ENCODE peak calls at places on chromosome 21, in eight cellular contexts. N is sigmoid colon, Y is HepG2, J is endothelial cell of umbilical vein, W is HCT116, E is transverse colon, I is SK-N-SH, H is breast epithelium. P is an unnamed sample.

GRCh38 chr21:31901342-31901741 is 28.5 kb downstream of the HUNK start:
- DNase-seq in N (no peak), Y (no peak), J (no peak), W (no peak), E (no peak), I (no peak), H (no peak), P (no peak)

GRCh38 chr21:45299864-45300785 is 12.4 kb upstream of the POFUT2 start:
- DNase-seq in N (peak), Y (no peak), J (no peak), W (no peak), E (no peak), I (no peak), H (no peak), P (no peak)

GRCh38 chr21:32516729-32517649 is 68.3 kb downstream of the TCP10L start:
- DNase-seq in N (peak), Y (no peak), J (peak), W (no peak), E (no peak), I (no peak), H (no peak), P (no peak)

GRCh38 chr21:44666401-44667320 is at the start of gene KRTAP12-2:
- DNase-seq in N (no peak), Y (no peak), J (no peak), W (no peak), E (no peak), I (no peak), H (no peak), P (no peak)

GRCh38 chr21:38042246-38042645 is 126.0 kb upstream of the KCNJ6 start:
- DNase-seq in N (no peak), Y (no peak), J (no peak), W (no peak), E (no peak), I (no peak), H (no peak), P (no peak)

GRCh38 chr21:37873655-37874054 is 42.6 kb downstream of the KCNJ6 start:
- DNase-seq in N (no peak), Y (no peak), J (peak), W (no peak), E (no peak), I (no peak), H (no peak), P (no peak)

GRCh38 chr21:44887126-44887806 is 13.8 kb upstream of the PTTG1IP start:
- DNase-seq in N (no peak), Y (no peak), J (no peak), W (no peak), E (no peak), I (no peak), H (no peak), P (no peak)

GRCh38 chr21:37368536-37369279 is 2.1 kb downstream of the DYRK1A start:
- DNase-seq in N (no peak), Y (no peak), J (peak), W (no peak), E (no peak), I (no peak), H (no peak), P (no peak)

GRCh38 chr21:45464309-45464708 is 59.3 kb downstream of the COL18A1 start:
- DNase-seq in N (no peak), Y (no peak), J (no peak), W (no peak), E (no peak), I (no peak), H (no peak), P (no peak)

GRCh38 chr21:42096593-42096992 is 25.5 kb downstream of the UMODL1 start:
- DNase-seq in N (no peak), Y (no peak), J (no peak), W (no peak), E (no peak), I (no peak), H (no peak), P (no peak)

GRCh38 chr21:37821791-37822450 is 94.3 kb downstream of the KCNJ6 start:
- DNase-seq in N (no peak), Y (no peak), J (no peak), W (no peak), E (no peak), I (no peak), H (no peak), P (no peak)

GRCh38 chr21:41761211-41762181 is 5.4 kb downstream of the RIPK4 start:
- DNase-seq in N (peak), Y (peak), J (no peak), W (no peak), E (no peak), I (no peak), H (no peak), P (peak)

GRCh38 chr21:21146587-21147373 is 148.6 kb downstream of the NCAM2 start:
- DNase-seq in N (no peak), Y (no peak), J (no peak), W (no peak), E (no peak), I (no peak), H (no peak), P (no peak)

GRCh38 chr21:36980280-36981048 is 14.0 kb upstream of the HLCS start:
- DNase-seq in N (no peak), Y (no peak), J (peak), W (no peak), E (peak), I (peak), H (no peak), P (peak)

GRCh38 chr21:15508554-15508953 is 221.2 kb upstream of the USP25 start:
- DNase-seq in N (no peak), Y (no peak), J (no peak), W (no peak), E (no peak), I (no peak), H (no peak), P (no peak)

GRCh38 chr21:46498335-46499050 is 39.8 kb downstream of the DIP2A start:
- DNase-seq in N (no peak), Y (no peak), J (no peak), W (peak), E (no peak), I (no peak), H (no peak), P (no peak)

GRCh38 chr21:28633803-28634572 is 358.7 kb downstream of the LTN1 start:
- DNase-seq in N (no peak), Y (no peak), J (peak), W (no peak), E (no peak), I (no peak), H (no peak), P (no peak)

GRCh38 chr21:45266518-45267389 is 20.9 kb downstream of the POFUT2 start:
- DNase-seq in N (peak), Y (no peak), J (no peak), W (no peak), E (no peak), I (no peak), H (peak), P (no peak)

GRCh38 chr21:39663742-39664492 is 51.2 kb downstream of the B3GALT5 start:
- DNase-seq in N (no peak), Y (no peak), J (no peak), W (no peak), E (no peak), I (no peak), H (no peak), P (no peak)

GRCh38 chr21:39664586-39664985 is 51.8 kb downstream of the B3GALT5 start:
- DNase-seq in N (no peak), Y (no peak), J (no peak), W (no peak), E (no peak), I (no peak), H (no peak), P (no peak)

GRCh38 chr21:39661740-39662139 is 49.0 kb downstream of the B3GALT5 start:
- DNase-seq in N (no peak), Y (no peak), J (no peak), W (no peak), E (no peak), I (no peak), H (no peak), P (no peak)

GRCh38 chr21:39662411-39662953 is 49.7 kb downstream of the B3GALT5 start:
- DNase-seq in N (no peak), Y (no peak), J (no peak), W (no peak), E (no peak), I (no peak), H (no peak), P (no peak)

GRCh38 chr21:39663066-39663465 is 50.3 kb downstream of the B3GALT5 start:
- DNase-seq in N (no peak), Y (no peak), J (no peak), W (no peak), E (no peak), I (no peak), H (no peak), P (no peak)
- TF ChIP-seq POLR2AphosphoS5 in N (no peak), Y (no peak), J (no peak), W (no peak), E (no peak), I (no peak), H (no peak), P (no peak)

DNA sequence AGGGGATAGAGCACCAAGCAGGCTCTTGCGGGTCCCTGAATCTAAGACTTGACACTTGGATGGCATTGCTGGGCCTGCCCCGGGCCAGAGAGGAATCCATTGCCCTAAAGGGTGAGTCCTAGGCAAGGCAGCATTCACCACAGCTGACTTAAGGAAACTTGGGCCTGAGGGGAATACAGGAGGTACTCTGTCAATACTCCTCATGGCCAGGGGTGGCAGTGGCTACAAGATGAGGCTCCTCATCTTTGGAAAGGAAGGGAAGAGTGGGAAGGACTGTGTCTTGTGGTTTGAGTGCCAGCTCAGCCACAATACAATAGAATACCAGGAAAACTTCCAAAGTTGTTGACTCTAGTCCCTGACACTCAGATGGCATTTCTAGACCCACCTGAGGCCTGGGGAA is 5.1 kb downstream of the KRTAP22-1 start:
- DNase-seq in N (no peak), Y (no peak), J (no peak), W (no peak), E (no peak), I (no peak), H (no peak), P (no peak)
- TF ChIP-seq CTCF in N (no peak), Y (no peak), J (no peak), W (no peak), E (no peak), I (peak), H (no peak), P (no peak)

GRCh38 chr21:43320526-43320925 is 106.4 kb downstream of the SIK1 start:
- DNase-seq in N (no peak), Y (no peak), J (no peak), W (no peak), E (no peak), I (no peak), H (no peak), P (no peak)

GRCh38 chr21:43318368-43318767 is 108.6 kb downstream of the SIK1 start:
- DNase-seq in N (no peak), Y (no peak), J (no peak), W (no peak), E (no peak), I (no peak), H (no peak), P (no peak)

GRCh38 chr21:43317959-43318358 is 109.0 kb downstream of the SIK1 start:
- DNase-seq in N (no peak), Y (no peak), J (no peak), W (no peak), E (no peak), I (no peak), H (no peak), P (no peak)

GRCh38 chr21:43317254-43317748 is 109.6 kb downstream of the SIK1 start:
- DNase-seq in N (no peak), Y (no peak), J (no peak), W (no peak), E (no peak), I (no peak), H (no peak), P (no peak)

GRCh38 chr21:43318841-43319781 is 107.8 kb downstream of the SIK1 start:
- DNase-seq in N (no peak), Y (no peak), J (no peak), W (no peak), E (peak), I (peak), H (no peak), P (no peak)
- TF ChIP-seq POLR2AphosphoS5 in N (peak), Y (no peak), J (no peak), W (no peak), E (no peak), I (no peak), H (peak), P (no peak)

DNA sequence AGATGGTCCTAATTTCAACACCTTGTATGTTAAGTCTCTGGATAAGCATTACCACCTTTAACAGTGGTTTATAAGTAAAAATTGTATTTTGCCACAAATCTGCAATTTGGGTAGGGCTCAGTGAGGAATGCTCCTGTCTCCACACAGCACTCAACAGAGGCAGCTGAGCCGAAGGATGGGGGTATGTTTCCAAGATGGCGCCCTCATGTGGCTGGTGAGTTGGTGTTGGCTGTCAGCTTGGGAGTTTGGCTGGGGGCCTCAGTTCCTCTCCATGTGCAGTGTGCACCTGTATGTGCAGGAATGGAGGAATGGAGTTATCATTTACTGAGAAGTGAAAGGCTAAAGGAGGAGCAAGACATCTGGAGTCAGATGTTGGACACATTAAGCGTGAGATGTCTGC is 136.8 kb downstream of the GABPA start:
- DNase-seq in N (no peak), Y (no peak), J (no peak), W (no peak), E (no peak), I (no peak), H (no peak), P (no peak)
- TF ChIP-seq CTCF in N (no peak), Y (peak), J (no peak), W (peak), E (no peak), I (peak), H (no peak), P (no peak)

GRCh38 chr21:33560965-33561364 is 18.1 kb downstream of the SON start:
- DNase-seq in N (no peak), Y (no peak), J (no peak), W (no peak), E (no peak), I (no peak), H (no peak), P (no peak)

GRCh38 chr21:33561373-33561772 is 18.5 kb downstream of the SON start:
- DNase-seq in N (no peak), Y (no peak), J (no peak), W (no peak), E (no peak), I (no peak), H (no peak), P (no peak)

GRCh38 chr21:33559813-33560212 is 17.0 kb downstream of the SON start:
- DNase-seq in N (no peak), Y (no peak), J (no peak), W (no peak), E (no peak), I (no peak), H (no peak), P (no peak)

GRCh38 chr21:33558777-33559421 is 16.1 kb downstream of the SON start:
- DNase-seq in N (no peak), Y (no peak), J (no peak), W (no peak), E (no peak), I (no peak), H (no peak), P (no peak)

DNA sequence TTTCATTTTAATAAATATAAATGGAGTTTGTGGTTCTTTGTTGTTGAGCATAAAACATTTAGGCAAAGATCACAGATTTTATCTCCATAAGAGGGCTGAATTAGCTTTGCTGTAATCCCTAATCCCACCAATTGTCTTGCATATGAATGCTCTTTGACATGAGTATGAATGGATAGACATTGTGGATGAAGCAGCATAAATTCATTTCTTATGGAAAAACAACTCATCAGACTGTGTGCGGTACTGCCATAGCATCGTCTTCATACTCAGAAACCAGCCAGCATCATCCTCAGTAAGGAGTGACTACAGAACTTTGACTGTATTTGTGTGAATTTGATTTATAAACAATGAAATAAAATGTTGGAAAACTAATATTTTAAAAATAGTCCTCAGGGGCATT is 19.6 kb downstream of the SON start:
- DNase-seq in N (no peak), Y (no peak), J (no peak), W (no peak), E (no peak), I (no peak), H (no peak), P (no peak)
- TF ChIP-seq POLR2AphosphoS5 in N (no peak), Y (no peak), J (no peak), W (no peak), E (no peak), I (no peak), H (no peak), P (no peak)